ENCODE peak calls at places on chromosomes 1 and 21, in five cellular contexts. One of them, this sample, is unnamed.

GRCh38 chr1:240706150-240706904 is 94.4 kb upstream of the GREM2 start:
- DNase-seq in endodermal cell: no peak
- DNase-seq in ascending aorta: no peak
- DNase-seq in left ventricle myocardium inferior: no peak
- DNase-seq in ovary: no peak
- DNase-seq in this sample: no peak

GRCh38 chr1:193077991-193078390 is 18.6 kb downstream of the RO60 start:
- DNase-seq in ascending aorta: no peak
- DNase-seq in left ventricle myocardium inferior: no peak
- DNase-seq in ovary: no peak
- DNase-seq in endodermal cell: no peak
- DNase-seq in this sample: no peak

GRCh38 chr1:109762821-109763645 is 690 bp downstream of the EPS8L3 start:
- DNase-seq in ovary: peak; percentile 17
- DNase-seq in endodermal cell: no peak
- DNase-seq in ascending aorta: peak; percentile 5
- DNase-seq in left ventricle myocardium inferior: peak; percentile 14
- DNase-seq in this sample: no peak

GRCh38 chr1:17865912-17866311 is 110.8 kb downstream of the ACTL8 start:
- DNase-seq in ovary: no peak
- DNase-seq in ascending aorta: no peak
- DNase-seq in endodermal cell: no peak
- DNase-seq in left ventricle myocardium inferior: no peak
- DNase-seq in this sample: no peak

GRCh38 chr1:151819951-151820623 is 11.5 kb downstream of the RORC start:
- DNase-seq in left ventricle myocardium inferior: no peak
- DNase-seq in endodermal cell: no peak
- DNase-seq in ascending aorta: no peak
- DNase-seq in ovary: no peak
- DNase-seq in this sample: no peak

GRCh38 chr21:23131177-23131576 is 2133.0 kb downstream of the NCAM2 start:
- DNase-seq in ovary: no peak
- DNase-seq in endodermal cell: no peak
- DNase-seq in left ventricle myocardium inferior: no peak
- DNase-seq in ascending aorta: no peak
- DNase-seq in this sample: no peak

GRCh38 chr1:66642992-66643391 is 109.0 kb downstream of the SGIP1 start:
- DNase-seq in endodermal cell: no peak
- DNase-seq in ovary: no peak
- DNase-seq in ascending aorta: no peak
- DNase-seq in left ventricle myocardium inferior: no peak
- DNase-seq in this sample: no peak

GRCh38 chr1:88618331-88618730 is 65.7 kb upstream of the PKN2 start:
- DNase-seq in ovary: no peak
- DNase-seq in endodermal cell: no peak
- DNase-seq in left ventricle myocardium inferior: no peak
- DNase-seq in ascending aorta: no peak
- DNase-seq in this sample: no peak

GRCh38 chr1:178575611-178576331 is 62.9 kb downstream of the TEX35 start:
- DNase-seq in ovary: no peak
- DNase-seq in ascending aorta: no peak
- DNase-seq in left ventricle myocardium inferior: no peak
- DNase-seq in endodermal cell: no peak
- DNase-seq in this sample: no peak

GRCh38 chr21:34536820-34537219 is 24.8 kb upstream of the KCNE1 start:
- DNase-seq in endodermal cell: no peak
- DNase-seq in left ventricle myocardium inferior: no peak
- DNase-seq in ascending aorta: no peak
- DNase-seq in ovary: no peak
- DNase-seq in this sample: no peak

GRCh38 chr1:95049935-95050334 is 22.8 kb downstream of the ALG14 start:
- DNase-seq in ovary: no peak
- DNase-seq in ascending aorta: no peak
- DNase-seq in left ventricle myocardium inferior: no peak
- DNase-seq in endodermal cell: no peak
- DNase-seq in this sample: no peak

GRCh38 chr21:33078907-33079582 is 9.1 kb downstream of the OLIG1 start:
- DNase-seq in ascending aorta: no peak
- DNase-seq in ovary: no peak
- DNase-seq in left ventricle myocardium inferior: no peak
- DNase-seq in endodermal cell: no peak
- DNase-seq in this sample: no peak

GRCh38 chr1:212928323-212929281 is 21.7 kb upstream of the VASH2 start:
- DNase-seq in ovary: no peak
- DNase-seq in left ventricle myocardium inferior: no peak
- DNase-seq in ascending aorta: no peak
- DNase-seq in endodermal cell: peak; percentile 71
- DNase-seq in this sample: no peak

GRCh38 chr21:36338975-36339374 is 19.0 kb downstream of the MORC3 start:
- DNase-seq in ovary: no peak
- DNase-seq in endodermal cell: no peak
- DNase-seq in ascending aorta: no peak
- DNase-seq in left ventricle myocardium inferior: no peak
- DNase-seq in this sample: no peak

GRCh38 chr1:1599919-1600860 is at the start of gene FNDC10:
- DNase-seq in ascending aorta: no peak
- DNase-seq in endodermal cell: peak; percentile 75
- DNase-seq in left ventricle myocardium inferior: no peak
- DNase-seq in ovary: no peak
- DNase-seq in this sample: no peak

GRCh38 chr1:118118469-118118868 is 66.6 kb downstream of the SPAG17 start:
- DNase-seq in left ventricle myocardium inferior: no peak
- DNase-seq in endodermal cell: no peak
- DNase-seq in ascending aorta: no peak
- DNase-seq in ovary: no peak
- DNase-seq in this sample: no peak

GRCh38 chr21:22120616-22121266 is 1122.5 kb downstream of the NCAM2 start:
- DNase-seq in left ventricle myocardium inferior: no peak
- DNase-seq in ovary: no peak
- DNase-seq in ascending aorta: no peak
- DNase-seq in endodermal cell: peak; percentile 66
- DNase-seq in this sample: no peak

GRCh38 chr1:117473063-117473462 is 105.8 kb downstream of the MAN1A2 start:
- DNase-seq in ovary: no peak
- DNase-seq in endodermal cell: no peak
- DNase-seq in ascending aorta: no peak
- DNase-seq in left ventricle myocardium inferior: no peak
- DNase-seq in this sample: no peak

GRCh38 chr1:160237558-160237957 is 24.8 kb downstream of the DCAF8 start:
- DNase-seq in endodermal cell: no peak
- DNase-seq in ascending aorta: no peak
- DNase-seq in ovary: no peak
- DNase-seq in left ventricle myocardium inferior: no peak
- DNase-seq in this sample: no peak

GRCh38 chr1:38858833-38859560 is 575 bp downstream of the RRAGC start:
- DNase-seq in left ventricle myocardium inferior: peak; percentile 52
- DNase-seq in ovary: peak; percentile 55
- DNase-seq in ascending aorta: peak; percentile 18
- DNase-seq in endodermal cell: peak; percentile 76
- DNase-seq in this sample: no peak

GRCh38 chr21:42400525-42400924 is 3.2 kb upstream of the UBASH3A start:
- DNase-seq in left ventricle myocardium inferior: no peak
- DNase-seq in ascending aorta: no peak
- DNase-seq in endodermal cell: no peak
- DNase-seq in ovary: no peak
- DNase-seq in this sample: no peak

GRCh38 chr1:89089962-89090361 is 25.0 kb upstream of the GBP1 start:
- DNase-seq in endodermal cell: no peak
- DNase-seq in left ventricle myocardium inferior: no peak
- DNase-seq in ascending aorta: no peak
- DNase-seq in ovary: no peak
- DNase-seq in this sample: no peak

GRCh38 chr1:231418741-231419107 is 3.4 kb downstream of the EGLN1 start:
- DNase-seq in ascending aorta: no peak
- DNase-seq in ovary: no peak
- DNase-seq in left ventricle myocardium inferior: no peak
- DNase-seq in endodermal cell: no peak
- DNase-seq in this sample: no peak

GRCh38 chr1:51157411-51157810 is 55.4 kb downstream of the C1orf185 start:
- DNase-seq in left ventricle myocardium inferior: no peak
- DNase-seq in ovary: no peak
- DNase-seq in ascending aorta: no peak
- DNase-seq in endodermal cell: no peak
- DNase-seq in this sample: no peak

GRCh38 chr1:220917101-220917500 is 37.9 kb downstream of the HLX start:
- DNase-seq in ascending aorta: no peak
- DNase-seq in left ventricle myocardium inferior: no peak
- DNase-seq in ovary: no peak
- DNase-seq in endodermal cell: no peak
- DNase-seq in this sample: no peak

GRCh38 chr1:183310753-183311465 is 107.3 kb downstream of the NMNAT2 start:
- DNase-seq in left ventricle myocardium inferior: no peak
- DNase-seq in endodermal cell: no peak
- DNase-seq in ascending aorta: peak; percentile 39
- DNase-seq in ovary: no peak
- DNase-seq in this sample: no peak

GRCh38 chr1:37655274-37655673 is 20.6 kb upstream of the RSPO1 start:
- DNase-seq in ovary: no peak
- DNase-seq in ascending aorta: no peak
- DNase-seq in endodermal cell: no peak
- DNase-seq in left ventricle myocardium inferior: no peak
- DNase-seq in this sample: no peak

GRCh38 chr1:93635614-93636543 is 45.8 kb downstream of the BCAR3 start:
- DNase-seq in left ventricle myocardium inferior: no peak
- DNase-seq in ovary: no peak
- DNase-seq in endodermal cell: peak; percentile 83
- DNase-seq in ascending aorta: no peak
- DNase-seq in this sample: no peak

GRCh38 chr1:19622204-19622603 is 21.9 kb upstream of the NBL1 start:
- DNase-seq in ascending aorta: no peak
- DNase-seq in endodermal cell: no peak
- DNase-seq in ovary: no peak
- DNase-seq in left ventricle myocardium inferior: no peak
- DNase-seq in this sample: no peak

GRCh38 chr21:33443174-33443573 is 36.6 kb downstream of the TMEM50B start:
- DNase-seq in left ventricle myocardium inferior: no peak
- DNase-seq in ovary: no peak
- DNase-seq in ascending aorta: no peak
- DNase-seq in endodermal cell: peak; percentile 22
- DNase-seq in this sample: no peak

GRCh38 chr1:117590273-117590925 is 15.4 kb upstream of the TENT5C start:
- DNase-seq in ascending aorta: no peak
- DNase-seq in endodermal cell: peak; percentile 74
- DNase-seq in ovary: no peak
- DNase-seq in left ventricle myocardium inferior: no peak
- DNase-seq in this sample: no peak

GRCh38 chr1:235442788-235443429 is 61.3 kb downstream of the B3GALNT2 start:
- DNase-seq in ascending aorta: no peak
- DNase-seq in endodermal cell: no peak
- DNase-seq in left ventricle myocardium inferior: no peak
- DNase-seq in ovary: no peak
- DNase-seq in this sample: no peak

GRCh38 chr1:52706136-52706670 is 8.1 kb upstream of the COA7 start:
- DNase-seq in ovary: no peak
- DNase-seq in ascending aorta: no peak
- DNase-seq in endodermal cell: peak; percentile 47
- DNase-seq in left ventricle myocardium inferior: no peak
- DNase-seq in this sample: no peak

GRCh38 chr1:27145934-27146354 is 9.0 kb downstream of the SLC9A1 start:
- DNase-seq in endodermal cell: peak; percentile 49
- DNase-seq in left ventricle myocardium inferior: no peak
- DNase-seq in ovary: no peak
- DNase-seq in ascending aorta: peak; percentile 31
- DNase-seq in this sample: no peak

GRCh38 chr1:150971583-150972416 is 2.8 kb downstream of the CERS2 start:
- DNase-seq in left ventricle myocardium inferior: no peak
- DNase-seq in endodermal cell: peak; percentile 81
- DNase-seq in ovary: peak; percentile 26
- DNase-seq in ascending aorta: no peak
- DNase-seq in this sample: no peak

GRCh38 chr1:25989440-25989839 is 8.4 kb downstream of the PAFAH2 start:
- DNase-seq in ovary: no peak
- DNase-seq in ascending aorta: no peak
- DNase-seq in left ventricle myocardium inferior: no peak
- DNase-seq in endodermal cell: no peak
- DNase-seq in this sample: no peak

GRCh38 chr1:40469327-40469726 is 7.8 kb upstream of the ZFP69 start:
- DNase-seq in endodermal cell: no peak
- DNase-seq in left ventricle myocardium inferior: no peak
- DNase-seq in ascending aorta: no peak
- DNase-seq in ovary: no peak
- DNase-seq in this sample: no peak
- H3K9me3 ChIP-seq in endodermal cell: peaks cover 79% of the 10 kb centered on the region
- H3K9me3 ChIP-seq in left ventricle myocardium inferior: peaks cover 94% of the 10 kb centered on the region
- H3K9me3 ChIP-seq in ascending aorta: peaks cover 77% of the 10 kb centered on the region
- H3K9me3 ChIP-seq in ovary: peaks cover 13% of the 10 kb centered on the region
- H3K9me3 ChIP-seq in this sample: peaks cover 90% of the 10 kb centered on the region

GRCh38 chr1:204188959-204189639 is 7.2 kb downstream of the KISS1 start:
- DNase-seq in left ventricle myocardium inferior: no peak
- DNase-seq in endodermal cell: no peak
- DNase-seq in ovary: no peak
- DNase-seq in ascending aorta: no peak
- DNase-seq in this sample: no peak
- H3K9me3 ChIP-seq in left ventricle myocardium inferior: no peaks in the 10 kb centered on the region
- H3K9me3 ChIP-seq in endodermal cell: no peaks in the 10 kb centered on the region
- H3K9me3 ChIP-seq in ovary: no peaks in the 10 kb centered on the region
- H3K9me3 ChIP-seq in ascending aorta: no peaks in the 10 kb centered on the region
- H3K9me3 ChIP-seq in this sample: no peaks in the 10 kb centered on the region

GRCh38 chr1:180385144-180385543 is 117.2 kb downstream of the ACBD6 start:
- DNase-seq in ovary: no peak
- DNase-seq in endodermal cell: no peak
- DNase-seq in ascending aorta: no peak
- DNase-seq in left ventricle myocardium inferior: no peak
- DNase-seq in this sample: no peak
- H3K9me3 ChIP-seq in ovary: no peaks in the 10 kb centered on the region
- H3K9me3 ChIP-seq in endodermal cell: peaks cover 38% of the 10 kb centered on the region
- H3K9me3 ChIP-seq in ascending aorta: peaks cover 45% of the 10 kb centered on the region
- H3K9me3 ChIP-seq in left ventricle myocardium inferior: peaks cover 72% of the 10 kb centered on the region
- H3K9me3 ChIP-seq in this sample: peaks cover 8% of the 10 kb centered on the region

GRCh38 chr1:79711001-79711431 is 704.5 kb upstream of the ADGRL4 start:
- DNase-seq in left ventricle myocardium inferior: no peak
- DNase-seq in ascending aorta: no peak
- DNase-seq in ovary: no peak
- DNase-seq in endodermal cell: no peak
- DNase-seq in this sample: no peak
- H3K9me3 ChIP-seq in left ventricle myocardium inferior: no peaks in the 10 kb centered on the region
- H3K9me3 ChIP-seq in ascending aorta: no peaks in the 10 kb centered on the region
- H3K9me3 ChIP-seq in ovary: no peaks in the 10 kb centered on the region
- H3K9me3 ChIP-seq in endodermal cell: no peaks in the 10 kb centered on the region
- H3K9me3 ChIP-seq in this sample: no peaks in the 10 kb centered on the region

This sample was measured in esophagus squamous epithelium.